ENCODE peak calls at places on chromosomes 13 and 19, in six cellular contexts. One of them, this sample, is unnamed.
A peak's percentile ranks its signal among the peaks of the same experiment; 100 is the strongest.

GRCh38 chr19:27776020-27776419 is 1436.9 kb downstream of the UQCRFS1 start:
- DNase-seq in uterus: no peak
- DNase-seq in NB4: peak; percentile 64
- DNase-seq in psoas muscle: no peak
- DNase-seq in dorsolateral prefrontal cortex: no peak
- DNase-seq in cardiac fibroblast: peak; percentile 69
- DNase-seq in this sample: no peak

GRCh38 chr13:71030789-71031188 is 836.2 kb downstream of the DACH1 start:
- DNase-seq in cardiac fibroblast: no peak
- DNase-seq in psoas muscle: no peak
- DNase-seq in dorsolateral prefrontal cortex: no peak
- DNase-seq in uterus: no peak
- DNase-seq in NB4: no peak
- DNase-seq in this sample: no peak

GRCh38 chr13:93690139-93690538 is 463.5 kb downstream of the GPC6 start:
- DNase-seq in psoas muscle: no peak
- DNase-seq in uterus: no peak
- DNase-seq in cardiac fibroblast: peak; percentile 42
- DNase-seq in dorsolateral prefrontal cortex: no peak
- DNase-seq in NB4: peak; percentile 18
- DNase-seq in this sample: no peak

GRCh38 chr13:47114030-47114429 is 217.2 kb upstream of the HTR2A start:
- DNase-seq in cardiac fibroblast: peak; percentile 33
- DNase-seq in uterus: no peak
- DNase-seq in psoas muscle: no peak
- DNase-seq in dorsolateral prefrontal cortex: no peak
- DNase-seq in NB4: no peak
- DNase-seq in this sample: peak; percentile 56

GRCh38 chr19:33301011-33301899 is 1.1 kb downstream of the CEBPA start:
- DNase-seq in NB4: peak; percentile 30
- DNase-seq in uterus: no peak
- DNase-seq in psoas muscle: peak; percentile 75
- DNase-seq in dorsolateral prefrontal cortex: no peak
- DNase-seq in cardiac fibroblast: no peak
- DNase-seq in this sample: no peak

GRCh38 chr19:50695251-50696064 is 24.1 kb downstream of the SHANK1 start:
- DNase-seq in uterus: no peak
- DNase-seq in psoas muscle: peak; percentile 45
- DNase-seq in NB4: peak; percentile 43
- DNase-seq in cardiac fibroblast: peak; percentile 10
- DNase-seq in dorsolateral prefrontal cortex: peak; percentile 39
- DNase-seq in this sample: no peak

GRCh38 chr19:46220038-46220615 is 9.4 kb upstream of the IGFL1 start:
- DNase-seq in cardiac fibroblast: no peak
- DNase-seq in uterus: no peak
- DNase-seq in NB4: no peak
- DNase-seq in psoas muscle: no peak
- DNase-seq in dorsolateral prefrontal cortex: no peak
- DNase-seq in this sample: no peak

GRCh38 chr13:74511523-74511922 is 377.3 kb upstream of the KLF12 start:
- DNase-seq in psoas muscle: no peak
- DNase-seq in NB4: no peak
- DNase-seq in uterus: no peak
- DNase-seq in cardiac fibroblast: no peak
- DNase-seq in dorsolateral prefrontal cortex: no peak
- DNase-seq in this sample: no peak

GRCh38 chr19:11539495-11540365 is 1.1 kb downstream of the CNN1 start:
- DNase-seq in psoas muscle: no peak
- DNase-seq in uterus: peak; percentile 88
- DNase-seq in cardiac fibroblast: no peak
- DNase-seq in NB4: no peak
- DNase-seq in dorsolateral prefrontal cortex: no peak
- DNase-seq in this sample: no peak

GRCh38 chr13:45327253-45327954 is 13.6 kb downstream of the TPT1 start:
- DNase-seq in uterus: no peak
- DNase-seq in NB4: peak; percentile 43
- DNase-seq in cardiac fibroblast: no peak
- DNase-seq in psoas muscle: no peak
- DNase-seq in dorsolateral prefrontal cortex: no peak
- DNase-seq in this sample: no peak

GRCh38 chr13:60012503-60012902 is 151.2 kb downstream of the DIAPH3 start:
- DNase-seq in uterus: no peak
- DNase-seq in cardiac fibroblast: no peak
- DNase-seq in psoas muscle: no peak
- DNase-seq in NB4: no peak
- DNase-seq in dorsolateral prefrontal cortex: no peak
- DNase-seq in this sample: peak; percentile 5

DNA sequence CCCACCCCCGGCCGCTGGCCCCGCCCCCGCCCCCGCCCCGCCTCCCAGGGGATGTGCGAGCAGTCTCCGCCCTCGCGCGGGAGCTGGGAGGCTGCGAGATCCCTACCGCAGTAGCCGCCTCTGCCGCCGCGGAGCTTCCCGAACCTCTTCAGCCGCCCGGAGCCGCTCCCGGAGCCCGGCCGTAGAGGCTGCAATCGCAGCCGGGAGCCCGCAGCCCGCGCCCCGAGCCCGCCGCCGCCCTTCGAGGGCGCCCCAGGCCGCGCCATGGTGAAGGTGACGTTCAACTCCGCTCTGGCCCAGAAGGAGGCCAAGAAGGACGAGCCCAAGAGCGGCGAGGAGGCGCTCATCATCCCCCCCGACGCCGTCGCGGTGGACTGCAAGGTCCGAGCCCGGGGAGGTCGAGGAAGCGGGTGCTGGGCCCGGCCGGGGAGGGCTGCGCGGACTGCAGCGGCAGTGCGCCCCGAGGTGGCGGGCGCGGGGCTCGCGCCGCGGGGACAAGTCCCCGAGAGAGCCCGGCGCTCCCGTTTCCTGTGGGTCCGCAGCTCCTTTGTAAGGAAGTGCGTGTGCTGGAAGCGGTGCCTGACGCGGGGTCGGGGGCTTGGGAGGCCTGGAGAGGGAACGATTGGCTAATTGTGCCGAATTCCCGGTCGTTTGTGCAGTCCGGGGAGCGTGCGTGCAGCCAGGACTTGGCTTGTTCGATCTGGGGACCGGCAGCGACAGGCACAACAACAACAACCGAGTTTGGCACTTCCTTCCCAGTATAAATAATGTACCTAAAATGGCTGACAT is at the start of gene ITM2B:
- DNase-seq in psoas muscle: peak; percentile 88
- DNase-seq in dorsolateral prefrontal cortex: peak; percentile 69
- DNase-seq in cardiac fibroblast: peak; percentile 82
- DNase-seq in NB4: peak; percentile 86
- DNase-seq in uterus: peak; percentile 77
- DNase-seq in this sample: no peak
- TF ChIP-seq CTCF in psoas muscle: peak; percentile 52
- TF ChIP-seq CTCF in dorsolateral prefrontal cortex: peak; percentile 57
- TF ChIP-seq CTCF in cardiac fibroblast: peak; percentile 17
- TF ChIP-seq CTCF in NB4: peak; percentile 31
- TF ChIP-seq CTCF in uterus: no peak
- TF ChIP-seq CTCF in this sample: no peak

DNA sequence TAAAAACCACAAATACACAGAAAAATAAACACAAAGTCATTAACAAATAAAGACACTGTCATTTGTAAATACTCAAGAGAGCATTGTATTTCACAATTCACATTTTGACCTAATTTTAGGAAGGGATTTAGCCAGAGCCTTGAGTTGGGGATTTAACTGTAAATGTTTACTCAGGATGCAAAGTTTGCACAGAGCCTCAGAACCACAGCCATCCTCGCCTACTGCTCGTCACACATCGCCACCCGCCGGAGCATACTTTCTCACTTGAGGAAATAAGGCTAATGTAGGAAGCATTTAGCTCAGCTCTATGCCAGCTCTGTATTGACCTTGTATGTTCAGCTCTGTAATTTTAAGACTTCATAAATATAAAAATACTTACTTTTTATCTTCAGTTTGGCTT is 442.7 kb downstream of the OXGR1 start:
- DNase-seq in NB4: no peak
- DNase-seq in uterus: no peak
- DNase-seq in psoas muscle: no peak
- DNase-seq in cardiac fibroblast: no peak
- DNase-seq in dorsolateral prefrontal cortex: peak; percentile 15
- DNase-seq in this sample: peak; percentile 4
- H3K4me3 ChIP-seq in NB4: no peak overlapping the region
- H3K4me3 ChIP-seq in uterus: no peak overlapping the region
- H3K4me3 ChIP-seq in psoas muscle: no peak overlapping the region
- H3K4me3 ChIP-seq in cardiac fibroblast: no peak overlapping the region
- H3K4me3 ChIP-seq in dorsolateral prefrontal cortex: no peak overlapping the region
- H3K4me3 ChIP-seq in this sample: no peak overlapping the region

DNA sequence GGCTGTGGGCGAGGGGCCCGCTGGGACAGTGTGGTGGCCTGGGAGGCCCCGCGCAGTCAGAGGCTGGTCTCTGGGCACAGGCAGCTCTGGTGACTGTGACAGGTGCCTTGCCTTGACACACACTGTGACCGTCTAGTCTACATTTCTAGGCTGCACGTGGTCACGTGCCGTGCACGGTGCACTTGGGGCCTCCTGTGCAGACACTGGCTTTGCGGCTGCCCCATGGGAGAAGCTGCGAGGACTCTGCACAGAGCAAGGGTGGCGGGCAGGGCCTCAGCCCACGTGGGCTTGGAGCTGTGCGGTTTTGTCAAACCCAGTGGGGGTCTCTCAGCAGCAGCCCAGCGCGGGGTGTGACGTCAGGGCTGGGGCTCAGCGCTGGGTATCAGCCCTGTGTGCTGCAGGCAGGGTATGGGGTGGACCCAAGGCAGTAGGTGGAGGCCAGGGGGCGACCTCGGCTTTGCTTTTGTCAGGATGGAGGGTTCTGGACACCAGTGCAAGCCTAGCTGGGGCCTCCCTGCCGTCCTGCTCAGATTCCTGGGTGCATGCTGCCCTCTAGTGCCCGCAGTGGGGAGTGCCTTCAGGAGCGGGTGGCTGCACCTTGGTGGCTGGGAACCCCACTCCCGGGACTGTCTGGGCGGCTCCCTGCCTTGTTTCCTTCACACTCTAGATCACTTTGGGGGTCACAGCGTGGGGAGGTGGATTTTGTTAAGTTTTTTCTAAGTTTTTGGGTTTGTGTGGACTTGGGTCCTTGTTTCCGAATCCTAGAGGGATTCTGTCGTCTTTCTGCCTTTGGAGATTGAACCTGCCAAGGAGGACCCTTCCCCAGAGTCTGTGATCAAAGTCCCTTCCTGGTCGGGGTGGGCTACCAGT is 62.6 kb downstream of the KDM4B start:
- DNase-seq in dorsolateral prefrontal cortex: peak; percentile 88
- DNase-seq in psoas muscle: peak; percentile 91
- DNase-seq in NB4: peak; percentile 79
- DNase-seq in cardiac fibroblast: peak; percentile 78
- DNase-seq in uterus: peak; percentile 84
- DNase-seq in this sample: peak; percentile 23
- TF ChIP-seq CTCF in dorsolateral prefrontal cortex: peak; percentile 95
- TF ChIP-seq CTCF in psoas muscle: peak; percentile 93
- TF ChIP-seq CTCF in NB4: peak; percentile 71
- TF ChIP-seq CTCF in cardiac fibroblast: peak; percentile 92
- TF ChIP-seq CTCF in uterus: peak; percentile 97
- TF ChIP-seq CTCF in this sample: peak; percentile 95

GRCh38 chr13:88656751-88657150 is 985.6 kb downstream of the SLITRK5 start:
- DNase-seq in dorsolateral prefrontal cortex: no peak
- DNase-seq in NB4: no peak
- DNase-seq in uterus: no peak
- DNase-seq in cardiac fibroblast: no peak
- DNase-seq in psoas muscle: no peak
- DNase-seq in this sample: no peak
- H3K4me3 ChIP-seq in dorsolateral prefrontal cortex: no peak overlapping the region
- H3K4me3 ChIP-seq in NB4: no peak overlapping the region
- H3K4me3 ChIP-seq in uterus: no peak overlapping the region
- H3K4me3 ChIP-seq in cardiac fibroblast: no peak overlapping the region
- H3K4me3 ChIP-seq in psoas muscle: no peak overlapping the region
- H3K4me3 ChIP-seq in this sample: no peak overlapping the region